ENCODE peak calls at places on chromosomes 11 and 22, in nine cellular contexts. Y is effector memory CD4-positive, alpha-beta T cell; F is stimulated activated naive CD4-positive, alpha-beta T cell; N is nucleus accumbens; W is SK-N-SH; V is thoracic aorta; K is A549; E is kidney tubule cell; M is fibroblast of the conjunctiva. Z is an unnamed sample.

GRCh38 chr11:11620966-11621880 is 582 bp downstream of the GALNT18 start:
- DNase-seq in Y (no peak), F (no peak), N (peak), W (peak), V (no peak), K (peak), E (peak), M (no peak), Z (no peak)

GRCh38 chr11:127000991-127001390 is 421 bp upstream of the KIRREL3 start:
- DNase-seq in Y (no peak), F (no peak), N (no peak), W (no peak), V (no peak), K (no peak), E (no peak), M (no peak), Z (no peak)

GRCh38 chr11:61814242-61814957 is 2.4 kb downstream of the FADS1 start:
- DNase-seq in Y (no peak), F (no peak), N (peak), W (peak), V (no peak), K (no peak), E (peak), M (no peak), Z (peak)

GRCh38 chr11:1639102-1639620 is 9.6 kb downstream of the KRTAP5-5 start:
- DNase-seq in Y (no peak), F (no peak), N (no peak), W (peak), V (no peak), K (no peak), E (no peak), M (no peak), Z (peak)

GRCh38 chr11:1237128-1237580 is 14.3 kb downstream of the MUC5B start:
- DNase-seq in Y (no peak), F (no peak), N (no peak), W (no peak), V (no peak), K (no peak), E (no peak), M (no peak), Z (no peak)

GRCh38 chr22:36379593-36380361 is 8.0 kb downstream of the MYH9 start:
- DNase-seq in Y (peak), F (peak), N (no peak), W (no peak), V (no peak), K (no peak), E (peak), M (no peak), Z (no peak)

GRCh38 chr11:89495951-89496350 is 4.8 kb upstream of the NOX4 start:
- DNase-seq in Y (no peak), F (no peak), N (no peak), W (no peak), V (peak), K (no peak), E (peak), M (no peak), Z (no peak)

GRCh38 chr11:37177721-37178120 is 579.7 kb upstream of the RAG2 start:
- DNase-seq in Y (no peak), F (no peak), N (no peak), W (no peak), V (no peak), K (no peak), E (no peak), M (no peak), Z (no peak)

GRCh38 chr22:26757496-26757895 is 100.1 kb downstream of the MIAT start:
- DNase-seq in Y (no peak), F (no peak), N (no peak), W (no peak), V (no peak), K (no peak), E (no peak), M (no peak), Z (no peak)

GRCh38 chr11:97856666-97857065 is 1164.1 kb upstream of the CNTN5 start:
- DNase-seq in Y (no peak), F (no peak), N (no peak), W (no peak), V (no peak), K (no peak), E (no peak), M (no peak), Z (no peak)

GRCh38 chr11:111660822-111661221 is 58.6 kb downstream of the SIK2 start:
- DNase-seq in Y (no peak), F (no peak), N (no peak), W (no peak), V (no peak), K (no peak), E (no peak), M (no peak), Z (no peak)

GRCh38 chr11:59182457-59183151 is 10.7 kb downstream of the DTX4 start:
- DNase-seq in Y (no peak), F (peak), N (no peak), W (no peak), V (no peak), K (no peak), E (peak), M (no peak), Z (no peak)

GRCh38 chr11:117597083-117597482 is 199.9 kb downstream of the DSCAML1 start:
- DNase-seq in Y (no peak), F (peak), N (no peak), W (no peak), V (no peak), K (peak), E (peak), M (no peak), Z (no peak)

GRCh38 chr11:124799384-124800225 is 601 bp downstream of the MSANTD2 start:
- DNase-seq in Y (peak), F (peak), N (no peak), W (peak), V (no peak), K (no peak), E (peak), M (no peak), Z (peak)

GRCh38 chr11:30586251-30587144 is at the start of gene MPPED2:
- DNase-seq in Y (no peak), F (no peak), N (no peak), W (peak), V (no peak), K (peak), E (peak), M (no peak), Z (peak)

GRCh38 chr22:39658367-39658766 is 87.8 kb downstream of the CACNA1I start:
- DNase-seq in Y (no peak), F (peak), N (no peak), W (no peak), V (no peak), K (peak), E (no peak), M (no peak), Z (no peak)

GRCh38 chr22:32874330-32874729 is 72.8 kb downstream of the TIMP3 start:
- DNase-seq in Y (no peak), F (no peak), N (no peak), W (no peak), V (no peak), K (no peak), E (no peak), M (no peak), Z (no peak)

GRCh38 chr11:34745209-34745608 is 124.3 kb downstream of the EHF start:
- DNase-seq in Y (no peak), F (no peak), N (no peak), W (no peak), V (no peak), K (no peak), E (no peak), M (no peak), Z (no peak)

GRCh38 chr11:71223671-71224660 is 28.4 kb downstream of the SHANK2 start:
- DNase-seq in Y (no peak), F (no peak), N (no peak), W (no peak), V (no peak), K (no peak), E (no peak), M (no peak), Z (no peak)

GRCh38 chr11:12917830-12918229 is 91.3 kb upstream of the RASSF10 start:
- DNase-seq in Y (no peak), F (no peak), N (no peak), W (no peak), V (no peak), K (no peak), E (no peak), M (no peak), Z (no peak)

GRCh38 chr22:19717181-19717580 is 2.9 kb downstream of the SEPTIN5 start:
- DNase-seq in Y (no peak), F (no peak), N (no peak), W (peak), V (no peak), K (no peak), E (no peak), M (no peak), Z (no peak)

GRCh38 chr11:14899087-14899363 is 7.0 kb upstream of the CYP2R1 start:
- DNase-seq in Y (no peak), F (no peak), N (no peak), W (no peak), V (no peak), K (no peak), E (no peak), M (no peak), Z (no peak)

GRCh38 chr11:96082002-96082899 is 158.3 kb upstream of the MTMR2 start:
- DNase-seq in Y (no peak), F (no peak), N (no peak), W (peak), V (no peak), K (no peak), E (no peak), M (no peak), Z (peak)

GRCh38 chr22:23789638-23790037 is 2.9 kb downstream of the SMARCB1 start:
- DNase-seq in Y (no peak), F (no peak), N (peak), W (peak), V (no peak), K (no peak), E (no peak), M (no peak), Z (peak)

GRCh38 chr11:8338138-8338537 is 74.5 kb upstream of the LMO1 start:
- DNase-seq in Y (no peak), F (no peak), N (peak), W (peak), V (no peak), K (peak), E (peak), M (no peak), Z (peak)

GRCh38 chr22:46432164-46433068 is 96.9 kb downstream of the TRMU start:
- DNase-seq in Y (no peak), F (peak), N (no peak), W (no peak), V (no peak), K (no peak), E (peak), M (no peak), Z (no peak)

GRCh38 chr22:24200616-24201212 is 19.4 kb downstream of the SUSD2 start:
- DNase-seq in Y (no peak), F (no peak), N (no peak), W (peak), V (no peak), K (peak), E (peak), M (peak), Z (no peak)